ENCODE peak calls at places on chromosomes 2 and 18, in five cellular contexts. F is ovary, Y is uterus, E is heart right ventricle, C is choroid plexus epithelial cell. M is an unnamed sample.

GRCh38 chr2:16135196-16135912 is 195.0 kb downstream of the MYCN start:
- DNase-seq in Y (no peak), F (no peak), C (no peak), E (no peak), M (no peak)

GRCh38 chr2:209772316-209772715 is 684 bp downstream of the UNC80 start:
- DNase-seq in C (no peak), Y (no peak), E (no peak), F (no peak), M (no peak)

GRCh38 chr2:113240915-113241911 is 37.5 kb downstream of the PAX8 start:
- DNase-seq in C (peak), F (peak), E (peak), Y (peak), M (peak)

GRCh38 chr2:20576598-20577115 is 74.2 kb downstream of the HS1BP3 start:
- DNase-seq in C (peak), E (no peak), Y (no peak), F (no peak), M (no peak)

GRCh38 chr2:176136375-176137248 is 7.1 kb downstream of the HOXD8 start:
- DNase-seq in E (no peak), F (peak), Y (peak), C (no peak), M (peak)

GRCh38 chr2:150938586-150938985 is 323.1 kb downstream of the RBM43 start:
- DNase-seq in Y (no peak), F (no peak), E (no peak), C (peak), M (no peak)

GRCh38 chr2:74648009-74648443 is at the start of gene M1AP:
- DNase-seq in C (no peak), F (no peak), E (no peak), Y (no peak), M (no peak)

GRCh38 chr2:70726947-70727725 is 40.9 kb downstream of the ADD2 start:
- DNase-seq in F (no peak), E (no peak), C (no peak), Y (no peak), M (no peak)

GRCh38 chr2:128316777-128317185 is 1.9 kb downstream of the HS6ST1 start:
- DNase-seq in Y (no peak), E (no peak), C (no peak), F (no peak), M (peak)

GRCh38 chr18:56721491-56721890 is 70.3 kb downstream of the WDR7 start:
- DNase-seq in F (no peak), E (no peak), Y (no peak), C (peak), M (no peak)

GRCh38 chr2:221492606-221493005 is 79.5 kb downstream of the EPHA4 start:
- DNase-seq in E (no peak), Y (no peak), F (no peak), C (no peak), M (no peak)

GRCh38 chr2:229080172-229080571 is 190.9 kb downstream of the PID1 start:
- DNase-seq in F (no peak), C (no peak), E (no peak), Y (no peak), M (no peak)

GRCh38 chr2:221289389-221289788 is 282.7 kb downstream of the EPHA4 start:
- DNase-seq in F (no peak), Y (no peak), C (no peak), E (no peak), M (peak)

GRCh38 chr2:241859436-241860183 is 916 bp upstream of the PDCD1 start:
- DNase-seq in C (peak), Y (peak), E (peak), F (peak), M (no peak)

GRCh38 chr2:149908731-149909690 is 321.4 kb upstream of the MMADHC start:
- DNase-seq in E (no peak), C (peak), Y (no peak), F (no peak), M (no peak)

GRCh38 chr2:26591619-26592505 is 49.3 kb downstream of the CIB4 start:
- DNase-seq in E (no peak), C (no peak), Y (peak), F (no peak), M (no peak)

GRCh38 chr2:98771771-98772521 is 41.0 kb upstream of the MGAT4A start:
- DNase-seq in C (peak), Y (no peak), F (no peak), E (no peak), M (peak)

GRCh38 chr2:134178109-134178877 is 75.6 kb upstream of the MGAT5 start:
- DNase-seq in Y (no peak), C (peak), F (no peak), E (no peak), M (no peak)

GRCh38 chr2:212709287-212709686 is 170.7 kb upstream of the ERBB4 start:
- DNase-seq in C (no peak), E (no peak), Y (no peak), F (no peak), M (no peak)

GRCh38 chr18:1544016-1544415 is 639.3 kb downstream of the ADCYAP1 start:
- DNase-seq in F (no peak), Y (no peak), C (no peak), E (no peak), M (no peak)

GRCh38 chr2:169662744-169663143 is 31.5 kb downstream of the CFAP210 start:
- DNase-seq in Y (no peak), F (no peak), C (no peak), E (no peak), M (no peak)

DNA sequence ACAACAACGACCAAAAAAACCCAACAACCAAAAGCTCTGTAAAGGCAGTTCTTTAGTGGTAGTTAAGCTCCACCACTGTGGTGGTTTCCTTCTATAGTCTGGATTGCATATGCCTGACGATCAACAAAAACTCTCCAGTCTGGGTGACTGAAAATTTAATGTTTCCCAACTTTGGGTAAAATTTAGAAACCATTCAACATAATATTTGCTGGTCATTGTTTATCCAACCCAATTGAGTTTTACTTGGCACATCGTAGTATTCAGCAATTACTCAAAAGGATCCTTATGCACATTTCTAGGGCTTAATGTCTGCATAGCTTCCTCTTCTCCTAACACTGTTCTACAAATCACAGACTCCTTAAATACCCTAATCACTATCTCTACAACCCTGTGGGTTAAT is 1080.2 kb upstream of the NRXN1 start:
- DNase-seq in Y (no peak), F (no peak), C (no peak), E (no peak), M (no peak)
- H3K4me3 ChIP-seq in Y (no peak), F (no peak), C (no peak), E (no peak), M (no peak)

DNA sequence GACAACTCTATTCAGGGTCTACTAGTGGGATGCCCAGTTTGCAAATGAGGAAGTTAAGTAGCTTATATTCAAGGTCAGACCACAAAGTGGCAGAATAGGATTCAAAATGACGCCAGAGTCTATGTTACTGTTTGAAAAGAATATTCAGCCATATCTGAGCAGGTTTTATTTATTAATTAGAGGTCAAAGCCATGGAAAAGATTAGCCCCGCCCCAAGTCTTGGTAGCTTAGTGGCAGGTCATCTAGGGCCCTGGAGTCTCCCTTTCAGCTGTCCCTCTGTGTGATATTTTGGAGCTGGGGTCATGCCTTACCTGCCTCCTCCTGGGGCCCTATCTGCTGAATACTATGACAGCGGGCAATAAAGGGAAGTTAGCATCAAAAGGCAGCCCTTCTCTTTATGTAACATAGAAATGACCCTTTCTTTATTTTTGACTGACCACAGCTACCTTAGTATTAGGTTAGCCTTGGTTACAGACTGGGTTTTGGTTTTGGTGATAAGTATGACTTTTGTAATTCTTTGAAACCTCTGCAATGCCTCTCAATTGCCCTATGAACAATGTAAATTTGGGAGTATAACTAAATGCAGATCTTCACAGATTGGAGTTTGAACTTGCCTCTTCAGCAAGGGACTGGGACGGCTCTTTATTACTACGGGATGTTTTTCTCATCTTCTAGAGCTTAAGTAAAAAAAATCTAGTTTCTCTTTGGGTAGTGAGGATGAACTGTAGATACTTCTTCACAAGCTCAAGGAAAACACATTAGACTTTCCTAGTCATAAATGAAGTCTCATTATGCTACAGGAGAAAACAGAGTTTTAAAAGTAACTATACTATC is 153.0 kb upstream of the ITGA4 start:
- DNase-seq in E (no peak), F (no peak), Y (no peak), C (no peak), M (peak)
- H3K4me3 ChIP-seq in E (no peak), F (no peak), Y (no peak), C (no peak), M (peak)

GRCh38 chr2:237486334-237486818 is 675 bp upstream of the MLPH start:
- DNase-seq in C (no peak), Y (no peak), E (no peak), F (no peak), M (no peak)
- H3K4me3 ChIP-seq in C (peak), Y (peak), E (peak), F (peak), M (no peak)

GRCh38 chr18:46334200-46334553 is 230.0 kb downstream of the HAUS1 start:
- DNase-seq in C (no peak), E (no peak), F (no peak), Y (no peak), M (no peak)
- H3K4me3 ChIP-seq in C (peak), E (peak), F (peak), Y (peak), M (peak)

GRCh38 chr2:177204417-177204816 is 8.2 kb upstream of the HNRNPA3 start:
- DNase-seq in F (no peak), C (no peak), E (no peak), Y (no peak), M (no peak)

GRCh38 chr2:177211602-177212105 is 940 bp upstream of the HNRNPA3 start:
- DNase-seq in C (no peak), E (no peak), Y (no peak), F (no peak), M (peak)

GRCh38 chr2:177201919-177202346 is 10.7 kb upstream of the HNRNPA3 start:
- DNase-seq in E (no peak), C (no peak), F (no peak), Y (no peak), M (no peak)

GRCh38 chr2:177211148-177211547 is 1.4 kb upstream of the HNRNPA3 start:
- DNase-seq in C (no peak), F (no peak), Y (no peak), E (no peak), M (peak)

GRCh38 chr2:177207101-177207500 is 5.5 kb upstream of the HNRNPA3 start:
- DNase-seq in C (no peak), Y (no peak), E (no peak), F (no peak), M (no peak)
- H3K4me3 ChIP-seq in C (no peak), Y (no peak), E (no peak), F (no peak), M (no peak)

GRCh38 chr2:44242929-44243328 is 32.4 kb upstream of the SLC3A1 start:
- DNase-seq in E (no peak), Y (no peak), F (no peak), C (peak), M (no peak)

GRCh38 chr2:44246436-44246835 is 28.8 kb upstream of the SLC3A1 start:
- DNase-seq in C (peak), F (no peak), E (no peak), Y (no peak), M (no peak)

GRCh38 chr2:44245068-44245861 is 30.0 kb upstream of the SLC3A1 start:
- DNase-seq in F (no peak), Y (no peak), C (no peak), E (no peak), M (no peak)

GRCh38 chr2:44246840-44247369 is 28.4 kb upstream of the SLC3A1 start:
- DNase-seq in Y (no peak), E (no peak), F (no peak), C (no peak), M (peak)

DNA sequence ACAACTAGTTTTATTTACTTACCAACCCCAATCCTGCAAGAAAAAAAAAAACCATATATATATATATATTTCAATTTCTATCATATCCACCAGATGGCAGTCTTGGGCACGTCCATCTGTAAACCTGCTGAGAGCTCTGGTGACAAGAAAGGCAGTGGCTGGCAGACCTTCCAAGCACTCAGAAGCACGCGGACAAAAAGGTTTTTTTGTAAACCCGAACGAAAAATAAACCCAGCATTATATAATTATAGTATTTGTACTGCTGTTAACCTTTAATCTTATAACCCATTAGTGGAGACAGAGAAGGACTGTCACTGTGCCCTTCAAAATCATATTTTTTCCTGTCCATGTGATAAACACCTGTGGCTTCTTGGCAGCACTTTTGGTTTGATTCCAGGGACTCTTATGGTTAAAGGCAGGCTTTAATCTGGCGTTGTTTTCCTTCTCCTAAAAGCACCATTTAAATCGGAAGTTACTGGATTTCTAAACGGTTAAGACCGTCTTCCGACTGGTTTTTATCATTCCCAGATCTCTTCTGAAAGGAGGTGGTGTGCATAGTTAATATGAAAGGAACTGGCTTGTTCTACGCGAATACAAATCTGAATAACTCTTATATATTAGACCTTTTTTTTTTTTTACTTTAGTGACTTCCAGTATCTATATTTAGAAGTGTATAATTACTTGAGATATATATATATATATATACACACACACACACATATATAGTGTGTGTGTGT is 31.0 kb upstream of the SLC3A1 start:
- DNase-seq in E (no peak), Y (peak), F (peak), C (peak), M (peak)
- H3K4me3 ChIP-seq in E (peak), Y (peak), F (no peak), C (peak), M (peak)

M was measured in NB4.